ENCODE peak calls at places on chromosomes 16 and 17, in five cellular contexts. I is posterior cingulate gyrus; K is thoracic aorta; V is activated T-cell treated with anti-CD3 and anti-CD28 coated beads, Interleukin-2, amount 50 U/mL, for 1 hour; N is kidney epithelial cell. E is an unnamed sample.

GRCh38 chr17:81426676-81427445 is 31.6 kb downstream of the BAHCC1 start:
- DNase-seq in I (peak), K (no peak), V (no peak), N (no peak), E (no peak)

GRCh38 chr16:29877266-29877961 is 14.4 kb upstream of the CDIPT start:
- DNase-seq in I (peak), K (no peak), V (peak), N (no peak), E (no peak)

GRCh38 chr17:71966459-71967313 is 154.1 kb upstream of the SOX9 start:
- DNase-seq in I (peak), K (peak), V (no peak), N (no peak), E (no peak)

GRCh38 chr16:55526448-55526847 is 17.6 kb downstream of the LPCAT2 start:
- DNase-seq in I (no peak), K (no peak), V (no peak), N (no peak), E (no peak)

GRCh38 chr16:53827741-53828140 is 123.8 kb downstream of the FTO start:
- DNase-seq in I (no peak), K (no peak), V (no peak), N (no peak), E (no peak)

GRCh38 chr17:45225051-45225700 is 3.5 kb downstream of the FMNL1 start:
- DNase-seq in I (no peak), K (no peak), V (peak), N (no peak), E (no peak)

GRCh38 chr16:85527767-85528297 is 85.3 kb upstream of the GSE1 start:
- DNase-seq in I (no peak), K (no peak), V (no peak), N (no peak), E (no peak)

GRCh38 chr16:57187508-57187854 is 1.4 kb downstream of the RSPRY1 start:
- DNase-seq in I (no peak), K (no peak), V (no peak), N (no peak), E (no peak)

GRCh38 chr16:85187447-85187846 is 75.2 kb upstream of the CIBAR2 start:
- DNase-seq in I (no peak), K (no peak), V (no peak), N (no peak), E (no peak)

GRCh38 chr17:8480011-8480976 is 44.6 kb downstream of the NDEL1 start:
- DNase-seq in I (no peak), K (no peak), V (no peak), N (no peak), E (no peak)

GRCh38 chr17:49457564-49458535 is 37.2 kb upstream of the NGFR start:
- DNase-seq in I (no peak), K (no peak), V (no peak), N (no peak), E (no peak)

GRCh38 chr17:14580494-14580893 is 279.6 kb downstream of the HS3ST3B1 start:
- DNase-seq in I (no peak), K (no peak), V (no peak), N (no peak), E (no peak)

GRCh38 chr16:82682757-82683156 is 56.0 kb downstream of the CDH13 start:
- DNase-seq in I (no peak), K (no peak), V (no peak), N (no peak), E (no peak)

GRCh38 chr17:61877837-61878236 is 14.5 kb upstream of the BRIP1 start:
- DNase-seq in I (no peak), K (no peak), V (no peak), N (no peak), E (no peak)

GRCh38 chr16:3591991-3592390 is 14.8 kb upstream of the NLRC3 start:
- DNase-seq in I (no peak), K (no peak), V (no peak), N (no peak), E (no peak)

GRCh38 chr16:66130296-66130910 is 236.1 kb upstream of the CDH5 start:
- DNase-seq in I (no peak), K (no peak), V (no peak), N (no peak), E (peak)

GRCh38 chr16:21684199-21684598 is 20.4 kb downstream of the OTOA start:
- DNase-seq in I (no peak), K (no peak), V (peak), N (no peak), E (no peak)

GRCh38 chr17:35786941-35787432 is 8.5 kb downstream of the MMP28 start:
- DNase-seq in I (no peak), K (no peak), V (no peak), N (no peak), E (no peak)

GRCh38 chr16:3223913-3224515 is 10.9 kb downstream of the ZNF200 start:
- DNase-seq in I (no peak), K (no peak), V (no peak), N (no peak), E (no peak)

GRCh38 chr17:2874211-2874686 is 78.0 kb downstream of the RAP1GAP2 start:
- DNase-seq in I (no peak), K (no peak), V (no peak), N (no peak), E (no peak)

GRCh38 chr16:16956376-16956775 is 514.4 kb downstream of the XYLT1 start:
- DNase-seq in I (no peak), K (no peak), V (no peak), N (no peak), E (no peak)

GRCh38 chr17:55742272-55743102 is 8.4 kb upstream of the PCTP start:
- DNase-seq in I (no peak), K (no peak), V (no peak), N (no peak), E (no peak)

GRCh38 chr16:86300746-86301480 is 209.4 kb upstream of the FOXF1 start:
- DNase-seq in I (no peak), K (no peak), V (no peak), N (no peak), E (no peak)

GRCh38 chr17:36661047-36661666 is 59.8 kb downstream of the MRM1 start:
- DNase-seq in I (peak), K (no peak), V (no peak), N (no peak), E (no peak)

GRCh38 chr17:21089933-21090888 is 36.6 kb upstream of the DHRS7B start:
- DNase-seq in I (no peak), K (no peak), V (no peak), N (no peak), E (no peak)

GRCh38 chr17:77602062-77602746 is 356.3 kb upstream of the TNRC6C start:
- DNase-seq in I (no peak), K (peak), V (no peak), N (no peak), E (no peak)

GRCh38 chr16:51002889-51003490 is 148.1 kb downstream of the SALL1 start:
- DNase-seq in I (no peak), K (no peak), V (no peak), N (no peak), E (no peak)

GRCh38 chr16:10183606-10183959 is 1.4 kb upstream of the GRIN2A start:
- DNase-seq in I (no peak), K (no peak), V (no peak), N (no peak), E (no peak)